ENCODE peak calls at places on chromosome 22, in six cellular contexts. One of them, this sample, is unnamed.

GRCh38 chr22:44698531-44699421 is 3.2 kb upstream of the PRR5 start:
- DNase-seq in K562: no peak
- DNase-seq in endothelial cell of umbilical vein: no peak
- DNase-seq in HepG2: no peak
- DNase-seq in GM12878: no peak
- DNase-seq in A549: no peak
- DNase-seq in this sample: no peak

GRCh38 chr22:32900856-32901255 is 99.4 kb downstream of the TIMP3 start:
- DNase-seq in GM12878: no peak
- DNase-seq in K562: no peak
- DNase-seq in HepG2: no peak
- DNase-seq in endothelial cell of umbilical vein: no peak
- DNase-seq in A549: no peak
- DNase-seq in this sample: no peak

GRCh38 chr22:45435544-45436139 is 22.1 kb downstream of the RIBC2 start:
- DNase-seq in endothelial cell of umbilical vein: peak; percentile 93
- DNase-seq in GM12878: peak; percentile 35
- DNase-seq in HepG2: peak; percentile 75
- DNase-seq in A549: peak; percentile 68
- DNase-seq in K562: peak; percentile 80
- DNase-seq in this sample: peak; percentile 90

GRCh38 chr22:35155403-35156025 is 89.6 kb downstream of the ISX start:
- DNase-seq in K562: no peak
- DNase-seq in A549: no peak
- DNase-seq in endothelial cell of umbilical vein: no peak
- DNase-seq in HepG2: no peak
- DNase-seq in GM12878: no peak
- DNase-seq in this sample: peak; percentile 30

GRCh38 chr22:26213826-26214225 is 44.6 kb downstream of the SEZ6L start:
- DNase-seq in K562: no peak
- DNase-seq in GM12878: no peak
- DNase-seq in A549: no peak
- DNase-seq in HepG2: no peak
- DNase-seq in endothelial cell of umbilical vein: no peak
- DNase-seq in this sample: no peak

GRCh38 chr22:23685205-23685784 is 5.5 kb upstream of the RGL4 start:
- DNase-seq in A549: no peak
- DNase-seq in K562: peak; percentile 50
- DNase-seq in endothelial cell of umbilical vein: no peak
- DNase-seq in GM12878: no peak
- DNase-seq in HepG2: no peak
- DNase-seq in this sample: no peak

GRCh38 chr22:45007247-45007945 is 2.4 kb downstream of the PHF21B start:
- DNase-seq in GM12878: no peak
- DNase-seq in K562: peak; percentile 33
- DNase-seq in A549: peak; percentile 18
- DNase-seq in endothelial cell of umbilical vein: no peak
- DNase-seq in HepG2: no peak
- DNase-seq in this sample: peak; percentile 14

GRCh38 chr22:29938285-29938693 is 55.3 kb downstream of the MTMR3 start:
- DNase-seq in A549: no peak
- DNase-seq in HepG2: no peak
- DNase-seq in K562: peak; percentile 35
- DNase-seq in GM12878: peak; percentile 54
- DNase-seq in endothelial cell of umbilical vein: no peak
- DNase-seq in this sample: no peak

GRCh38 chr22:32378703-32379272 is 21.1 kb downstream of the RFPL3 start:
- DNase-seq in endothelial cell of umbilical vein: peak; percentile 62
- DNase-seq in A549: peak; percentile 25
- DNase-seq in GM12878: no peak
- DNase-seq in HepG2: peak; percentile 51
- DNase-seq in K562: peak; percentile 72
- DNase-seq in this sample: peak; percentile 44

GRCh38 chr22:24416095-24416494 is 11.3 kb upstream of the ADORA2A start:
- DNase-seq in A549: no peak
- DNase-seq in K562: no peak
- DNase-seq in endothelial cell of umbilical vein: no peak
- DNase-seq in GM12878: no peak
- DNase-seq in HepG2: no peak
- DNase-seq in this sample: no peak

GRCh38 chr22:25221790-25222189 is 2.4 kb downstream of the CRYBB2 start:
- DNase-seq in A549: no peak
- DNase-seq in GM12878: no peak
- DNase-seq in K562: no peak
- DNase-seq in endothelial cell of umbilical vein: no peak
- DNase-seq in HepG2: no peak
- DNase-seq in this sample: no peak

GRCh38 chr22:46057206-46057605 is 80.2 kb upstream of the WNT7B start:
- DNase-seq in A549: no peak
- DNase-seq in K562: no peak
- DNase-seq in HepG2: no peak
- DNase-seq in endothelial cell of umbilical vein: no peak
- DNase-seq in GM12878: no peak
- DNase-seq in this sample: no peak

GRCh38 chr22:30612789-30613188 is 5.8 kb downstream of the TCN2 start:
- DNase-seq in endothelial cell of umbilical vein: no peak
- DNase-seq in K562: no peak
- DNase-seq in HepG2: no peak
- DNase-seq in GM12878: no peak
- DNase-seq in A549: no peak
- DNase-seq in this sample: no peak

GRCh38 chr22:43554694-43555365 is 143.0 kb downstream of the MPPED1 start:
- DNase-seq in A549: no peak
- DNase-seq in HepG2: no peak
- DNase-seq in K562: no peak
- DNase-seq in endothelial cell of umbilical vein: no peak
- DNase-seq in GM12878: no peak
- DNase-seq in this sample: no peak

GRCh38 chr22:35191412-35191811 is 65.9 kb upstream of the HMGXB4 start:
- DNase-seq in A549: no peak
- DNase-seq in K562: no peak
- DNase-seq in endothelial cell of umbilical vein: peak; percentile 59
- DNase-seq in GM12878: no peak
- DNase-seq in HepG2: peak; percentile 23
- DNase-seq in this sample: no peak

GRCh38 chr22:48939441-48940265 is 888.0 kb downstream of the BRD1 start:
- DNase-seq in A549: no peak
- DNase-seq in K562: no peak
- DNase-seq in HepG2: no peak
- DNase-seq in GM12878: no peak
- DNase-seq in endothelial cell of umbilical vein: no peak
- DNase-seq in this sample: no peak

GRCh38 chr22:45217806-45218205 is 22.9 kb downstream of the KIAA0930 start:
- DNase-seq in GM12878: no peak
- DNase-seq in A549: no peak
- DNase-seq in HepG2: no peak
- DNase-seq in K562: no peak
- DNase-seq in endothelial cell of umbilical vein: no peak
- DNase-seq in this sample: no peak

GRCh38 chr22:17222503-17222902 is 3.3 kb upstream of the ADA2 start:
- DNase-seq in HepG2: no peak
- DNase-seq in endothelial cell of umbilical vein: no peak
- DNase-seq in GM12878: no peak
- DNase-seq in A549: no peak
- DNase-seq in K562: no peak
- DNase-seq in this sample: no peak

DNA sequence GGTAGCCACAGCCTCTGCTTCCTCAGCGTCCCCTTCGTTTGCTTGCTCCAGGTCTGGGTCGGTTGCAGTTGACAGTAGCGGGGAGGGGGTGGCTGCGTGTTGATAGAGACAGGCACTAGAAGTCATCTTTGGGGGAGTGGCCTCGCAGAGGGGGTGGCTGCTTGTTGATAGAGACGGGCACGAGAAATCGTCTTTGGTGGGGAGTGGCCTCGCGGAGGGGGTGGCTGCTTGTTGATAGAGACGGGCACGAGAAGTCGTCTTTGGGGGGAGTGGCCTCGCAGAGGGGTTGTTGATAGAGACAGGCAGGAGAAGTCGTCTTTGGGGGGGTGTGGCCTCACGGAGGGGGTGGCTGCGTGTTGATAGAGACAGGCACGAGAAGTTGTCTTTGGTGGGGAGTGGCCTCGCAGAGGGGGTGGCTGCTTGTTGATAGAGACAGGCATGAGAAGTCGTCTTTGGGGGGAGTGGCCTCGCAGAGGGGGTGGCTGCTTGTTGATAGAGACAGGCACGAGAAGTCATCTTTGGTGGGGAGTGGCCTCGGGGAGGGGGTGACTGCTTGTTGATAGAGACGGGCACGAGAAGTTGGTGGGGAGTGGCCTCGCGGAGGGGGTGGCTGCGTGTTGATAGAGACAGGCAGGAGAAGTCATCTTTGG is 328.3 kb downstream of the TBC1D22A start:
- DNase-seq in HepG2: no peak
- DNase-seq in GM12878: no peak
- DNase-seq in A549: no peak
- DNase-seq in K562: peak; percentile 86
- DNase-seq in endothelial cell of umbilical vein: peak; percentile 22
- DNase-seq in this sample: no peak
- TF ChIP-seq MYC in HepG2: no peak
- TF ChIP-seq MYC in GM12878: no peak
- TF ChIP-seq MYC in A549: no peak
- TF ChIP-seq MYC in K562: no peak
- TF ChIP-seq MYC in endothelial cell of umbilical vein: no peak
- TF ChIP-seq MYC in this sample: no peak

DNA sequence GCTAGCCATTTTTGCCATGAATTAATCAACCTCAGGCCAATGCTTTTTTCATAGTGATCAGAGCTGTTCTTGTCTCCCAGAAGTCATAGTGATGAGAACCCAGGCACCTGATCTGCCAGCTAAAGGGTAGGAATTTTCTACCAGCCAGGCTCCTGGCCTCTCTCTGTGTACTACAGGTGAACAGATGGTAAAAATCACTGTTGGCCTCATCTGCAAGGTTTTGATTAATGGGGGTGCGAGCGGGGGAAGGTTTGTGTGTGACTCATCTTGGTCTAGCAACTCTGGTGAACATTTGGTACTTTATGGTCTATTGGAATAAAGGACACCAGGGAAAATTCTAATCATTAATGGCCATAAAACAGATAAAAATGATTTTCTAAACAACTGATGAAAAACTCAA is 14.4 kb upstream of the APOL4 start:
- DNase-seq in A549: no peak
- DNase-seq in endothelial cell of umbilical vein: no peak
- DNase-seq in HepG2: no peak
- DNase-seq in GM12878: no peak
- DNase-seq in K562: no peak
- DNase-seq in this sample: no peak
- TF ChIP-seq MAX in A549: no peak
- TF ChIP-seq MAX in endothelial cell of umbilical vein: no peak
- TF ChIP-seq MAX in HepG2: no peak
- TF ChIP-seq MAX in GM12878: no peak
- TF ChIP-seq MAX in K562: no peak
- TF ChIP-seq MAX in this sample: no peak

DNA sequence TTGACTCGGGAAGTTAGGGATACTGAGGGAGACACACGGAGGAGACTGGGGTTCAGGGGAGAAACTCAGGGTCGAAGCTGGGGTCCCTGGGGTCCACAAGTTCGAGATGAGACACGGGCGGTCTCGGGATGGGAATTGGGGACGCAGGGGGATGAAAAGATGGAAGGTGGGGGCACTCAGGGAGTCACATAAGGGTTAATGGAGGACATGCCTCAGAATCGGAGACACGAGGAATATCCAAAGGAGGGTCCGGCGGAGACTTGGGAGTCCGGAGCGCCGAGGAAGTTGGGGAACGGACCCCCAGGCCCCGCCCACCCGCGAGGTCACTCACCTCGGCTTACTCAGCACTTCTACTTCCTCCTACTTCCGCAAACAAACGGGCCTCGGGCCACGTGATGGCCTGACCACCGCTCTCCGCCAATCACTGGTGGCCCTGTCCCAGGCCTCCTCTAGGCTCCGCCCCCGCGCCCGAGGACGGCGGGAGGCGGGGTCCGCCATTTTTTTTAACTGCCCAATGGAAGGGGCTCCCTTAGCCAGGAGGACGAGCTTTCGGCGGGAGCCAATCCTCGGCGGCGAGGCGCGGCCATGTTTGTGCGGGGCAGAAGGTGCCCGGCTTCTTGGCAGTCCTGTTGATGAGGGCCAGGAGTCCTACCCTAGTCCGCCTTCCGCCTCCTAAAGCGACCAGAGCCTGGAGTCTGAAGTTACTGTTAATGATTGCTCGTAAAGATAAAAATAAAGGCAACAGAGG is at the start of gene PLA2G6:
- DNase-seq in HepG2: peak; percentile 97
- DNase-seq in A549: peak; percentile 91
- DNase-seq in K562: peak; percentile 98
- DNase-seq in GM12878: peak; percentile 95
- DNase-seq in endothelial cell of umbilical vein: peak; percentile 100
- DNase-seq in this sample: peak; percentile 98
- TF ChIP-seq POLR2A in HepG2: peak; percentile 65
- TF ChIP-seq POLR2A in A549: peak; percentile 12
- TF ChIP-seq POLR2A in K562: peak; percentile 73
- TF ChIP-seq POLR2A in GM12878: peak; percentile 49
- TF ChIP-seq POLR2A in endothelial cell of umbilical vein: peak; percentile 64
- TF ChIP-seq POLR2A in this sample: peak; percentile 50

GRCh38 chr22:20114506-20115475 is 1.1 kb upstream of the RANBP1 start:
- DNase-seq in HepG2: no peak
- DNase-seq in K562: no peak
- DNase-seq in endothelial cell of umbilical vein: no peak
- DNase-seq in A549: no peak
- DNase-seq in GM12878: no peak
- DNase-seq in this sample: no peak

GRCh38 chr22:20117656-20118571 is 888 bp upstream of the TRMT2A start:
- DNase-seq in K562: peak; percentile 87
- DNase-seq in endothelial cell of umbilical vein: peak; percentile 25
- DNase-seq in HepG2: no peak
- DNase-seq in A549: no peak
- DNase-seq in GM12878: no peak
- DNase-seq in this sample: peak; percentile 42

GRCh38 chr22:20116376-20116950 is 559 bp downstream of the RANBP1 start:
- DNase-seq in K562: no peak
- DNase-seq in A549: no peak
- DNase-seq in endothelial cell of umbilical vein: no peak
- DNase-seq in HepG2: no peak
- DNase-seq in GM12878: no peak
- DNase-seq in this sample: no peak

GRCh38 chr22:20116951-20117645 is at the start of gene TRMT2A:
- DNase-seq in A549: peak; percentile 85
- DNase-seq in K562: peak; percentile 100
- DNase-seq in GM12878: peak; percentile 86
- DNase-seq in endothelial cell of umbilical vein: peak; percentile 99
- DNase-seq in HepG2: peak; percentile 95
- DNase-seq in this sample: peak; percentile 99

DNA sequence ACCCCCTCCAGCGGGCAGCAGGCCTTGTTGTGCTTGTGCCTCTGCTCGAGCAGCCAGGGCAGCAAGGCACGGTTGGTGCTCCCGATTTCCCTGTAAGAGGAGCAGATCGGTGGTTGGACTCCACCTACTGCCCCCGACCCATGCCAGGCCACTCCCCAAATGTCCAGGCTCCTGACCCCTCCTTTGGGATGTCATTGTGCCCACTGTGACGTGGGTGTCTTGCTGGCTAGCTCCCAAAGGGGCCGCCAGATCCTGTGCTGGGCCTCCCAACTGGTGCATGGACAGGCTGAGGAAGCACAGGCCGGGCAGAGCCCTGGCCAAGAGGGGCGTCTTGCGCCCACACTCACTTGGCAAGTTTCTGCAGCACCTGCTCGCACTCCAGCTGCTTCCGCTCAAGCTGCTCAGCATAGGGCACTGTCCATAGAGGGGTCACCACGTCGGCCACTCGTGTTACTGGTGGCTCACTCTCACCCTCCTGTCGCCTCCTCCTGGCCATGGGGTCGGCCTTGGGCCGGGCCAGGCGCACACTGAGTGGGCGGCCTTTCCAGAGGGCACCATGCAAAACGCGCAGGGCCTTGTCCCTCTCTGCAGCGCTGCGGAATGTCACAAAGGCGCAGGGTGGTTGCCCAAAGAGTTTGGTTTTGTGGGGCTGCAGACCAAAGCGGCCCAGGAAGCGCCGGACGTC is at the start of gene RANBP1:
- DNase-seq in endothelial cell of umbilical vein: no peak
- DNase-seq in K562: peak; percentile 68
- DNase-seq in HepG2: no peak
- DNase-seq in GM12878: no peak
- DNase-seq in A549: no peak
- DNase-seq in this sample: no peak
- TF ChIP-seq MYC in endothelial cell of umbilical vein: no peak
- TF ChIP-seq MYC in K562: no peak
- TF ChIP-seq MYC in HepG2: no peak
- TF ChIP-seq MYC in GM12878: no peak
- TF ChIP-seq MYC in A549: no peak
- TF ChIP-seq MYC in this sample: no peak